ENCODE peak calls at places on chromosomes 16 and 17, in four cellular contexts. One of them, this sample, is unnamed.

GRCh38 chr17:38731526-38732294 is 1.6 kb downstream of the CISD3 start:
- DNase-seq in endothelial cell of umbilical vein: no peak
- DNase-seq in spleen: no peak
- DNase-seq in A549: no peak
- DNase-seq in this sample: no peak

GRCh38 chr16:8714143-8714542 is 39.7 kb downstream of the ABAT start:
- DNase-seq in endothelial cell of umbilical vein: no peak
- DNase-seq in spleen: no peak
- DNase-seq in A549: no peak
- DNase-seq in this sample: no peak

GRCh38 chr17:48013876-48014602 is 23.6 kb downstream of the COPZ2 start:
- DNase-seq in endothelial cell of umbilical vein: no peak
- DNase-seq in spleen: peak; percentile 54
- DNase-seq in A549: no peak
- DNase-seq in this sample: no peak

GRCh38 chr16:8928467-8928957 is 35.2 kb downstream of the USP7 start:
- DNase-seq in endothelial cell of umbilical vein: no peak
- DNase-seq in spleen: no peak
- DNase-seq in A549: no peak
- DNase-seq in this sample: no peak

GRCh38 chr16:22265351-22265750 is 31.9 kb upstream of the POLR3E start:
- DNase-seq in endothelial cell of umbilical vein: no peak
- DNase-seq in spleen: no peak
- DNase-seq in A549: no peak
- DNase-seq in this sample: no peak

GRCh38 chr17:82863941-82864720 is 24.3 kb upstream of the ZNF750 start:
- DNase-seq in endothelial cell of umbilical vein: peak; percentile 40
- DNase-seq in spleen: peak; percentile 89
- DNase-seq in A549: no peak
- DNase-seq in this sample: no peak

GRCh38 chr17:12088035-12088434 is 67.4 kb downstream of the MAP2K4 start:
- DNase-seq in endothelial cell of umbilical vein: no peak
- DNase-seq in spleen: no peak
- DNase-seq in A549: no peak
- DNase-seq in this sample: no peak

GRCh38 chr17:38724337-38724988 is 5.7 kb upstream of the CISD3 start:
- DNase-seq in endothelial cell of umbilical vein: peak; percentile 50
- DNase-seq in spleen: peak; percentile 85
- DNase-seq in A549: no peak
- DNase-seq in this sample: peak; percentile 72

GRCh38 chr16:88803264-88803987 is at the start of gene CDT1:
- DNase-seq in endothelial cell of umbilical vein: peak; percentile 76
- DNase-seq in spleen: peak; percentile 95
- DNase-seq in A549: peak; percentile 96
- DNase-seq in this sample: peak; percentile 73

GRCh38 chr17:39753514-39754160 is 15.9 kb downstream of the GRB7 start:
- DNase-seq in endothelial cell of umbilical vein: no peak
- DNase-seq in spleen: peak; percentile 95
- DNase-seq in A549: no peak
- DNase-seq in this sample: peak; percentile 53

GRCh38 chr17:55816532-55817272 is 65.9 kb downstream of the PCTP start:
- DNase-seq in endothelial cell of umbilical vein: no peak
- DNase-seq in spleen: no peak
- DNase-seq in A549: no peak
- DNase-seq in this sample: no peak

GRCh38 chr17:55811536-55811935 is 60.7 kb downstream of the PCTP start:
- DNase-seq in endothelial cell of umbilical vein: no peak
- DNase-seq in spleen: no peak
- DNase-seq in A549: no peak
- DNase-seq in this sample: no peak

GRCh38 chr17:55814377-55814776 is 63.5 kb downstream of the PCTP start:
- DNase-seq in endothelial cell of umbilical vein: peak; percentile 61
- DNase-seq in spleen: no peak
- DNase-seq in A549: no peak
- DNase-seq in this sample: no peak

GRCh38 chr17:55812323-55812722 is 61.5 kb downstream of the PCTP start:
- DNase-seq in endothelial cell of umbilical vein: no peak
- DNase-seq in spleen: no peak
- DNase-seq in A549: no peak
- DNase-seq in this sample: no peak

DNA sequence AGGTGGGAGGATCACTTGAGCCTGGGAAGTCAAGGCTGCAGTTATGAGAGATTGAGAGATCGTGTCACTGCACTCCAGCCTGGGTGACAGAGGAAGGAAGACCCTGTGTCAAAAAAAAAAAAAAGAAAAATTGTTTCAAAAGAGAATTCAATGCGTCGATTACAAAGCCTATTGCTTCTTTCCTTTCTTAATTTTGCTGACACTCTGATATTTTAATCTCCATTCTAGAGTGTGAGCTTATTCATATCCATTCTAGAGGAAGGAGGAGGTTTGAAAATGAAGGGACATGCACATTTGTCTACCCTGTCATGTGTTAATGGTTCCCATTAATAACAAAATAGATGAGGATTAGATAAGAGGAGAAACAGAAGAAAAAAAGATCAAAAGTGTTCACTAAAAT is 63.1 kb downstream of the PCTP start:
- DNase-seq in endothelial cell of umbilical vein: peak; percentile 5
- DNase-seq in spleen: no peak
- DNase-seq in A549: no peak
- DNase-seq in this sample: no peak
- TF ChIP-seq CTCF in endothelial cell of umbilical vein: no peak
- TF ChIP-seq CTCF in spleen: no peak
- TF ChIP-seq CTCF in A549: no peak
- TF ChIP-seq CTCF in this sample: no peak

DNA sequence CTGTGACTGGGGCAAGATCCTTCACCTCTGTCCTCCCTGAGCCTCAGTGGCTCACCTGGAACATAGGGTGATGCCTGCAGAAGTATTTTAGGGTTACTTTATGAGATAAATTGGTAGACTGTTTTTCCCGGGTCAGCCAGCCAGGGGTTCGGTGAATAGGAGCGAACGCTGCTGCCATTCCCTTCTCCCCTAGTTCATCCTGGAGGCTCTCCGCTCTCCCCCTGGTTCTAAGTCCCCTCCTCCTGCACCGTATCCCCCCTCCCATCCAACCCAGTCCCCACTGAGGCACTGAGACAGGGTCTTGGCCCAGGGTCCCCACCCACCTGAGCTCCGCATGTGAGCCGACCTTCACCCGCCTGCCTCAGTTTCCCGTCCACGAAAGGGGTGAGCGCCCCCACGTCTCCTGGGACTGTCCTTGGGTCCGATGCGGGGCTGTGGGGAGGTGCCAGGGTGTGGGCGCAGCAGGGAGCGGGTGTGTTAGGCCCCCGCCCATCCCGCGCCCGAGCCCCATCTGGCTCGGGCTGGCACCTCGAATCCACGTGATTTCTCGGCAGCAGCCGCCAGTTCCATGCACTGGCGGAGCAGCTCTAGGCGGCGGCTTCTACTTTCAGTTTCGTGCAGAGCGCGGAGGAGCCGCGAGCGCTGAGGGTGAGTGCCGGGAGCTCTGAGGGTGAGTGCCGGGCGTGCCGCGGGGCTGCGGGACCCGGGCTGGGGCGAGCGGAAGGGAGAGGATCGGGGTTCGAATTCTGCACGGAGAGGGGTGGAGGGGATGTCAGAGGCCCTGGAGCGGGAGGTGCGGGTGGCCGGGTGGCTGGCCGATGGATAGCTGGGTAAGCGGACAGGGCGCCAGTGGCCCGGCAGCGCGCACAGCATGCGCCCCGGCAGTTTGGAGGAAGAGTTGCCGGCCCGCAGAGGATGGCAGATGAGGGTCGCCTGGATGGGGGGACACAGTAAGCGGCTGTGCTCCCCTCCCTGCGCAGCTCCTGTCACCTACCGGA is at the start of gene NLRC5:
- DNase-seq in endothelial cell of umbilical vein: peak; percentile 82
- DNase-seq in spleen: peak; percentile 98
- DNase-seq in A549: peak; percentile 86
- DNase-seq in this sample: peak; percentile 87
- TF ChIP-seq POLR2A in endothelial cell of umbilical vein: peak; percentile 44
- TF ChIP-seq POLR2A in spleen: peak; percentile 83
- TF ChIP-seq POLR2A in A549: no peak
- TF ChIP-seq POLR2A in this sample: no peak

GRCh38 chr16:53826658-53827057 is 122.7 kb downstream of the FTO start:
- DNase-seq in endothelial cell of umbilical vein: no peak
- DNase-seq in spleen: no peak
- DNase-seq in A549: no peak
- DNase-seq in this sample: no peak

GRCh38 chr16:53821487-53821886 is 117.5 kb downstream of the FTO start:
- DNase-seq in endothelial cell of umbilical vein: no peak
- DNase-seq in spleen: no peak
- DNase-seq in A549: no peak
- DNase-seq in this sample: no peak

GRCh38 chr16:53827741-53828140 is 123.8 kb downstream of the FTO start:
- DNase-seq in endothelial cell of umbilical vein: no peak
- DNase-seq in spleen: no peak
- DNase-seq in A549: no peak
- DNase-seq in this sample: no peak

GRCh38 chr16:53821957-53822625 is 118.1 kb downstream of the FTO start:
- DNase-seq in endothelial cell of umbilical vein: no peak
- DNase-seq in spleen: no peak
- DNase-seq in A549: peak; percentile 16
- DNase-seq in this sample: no peak

GRCh38 chr16:53822936-53823529 is 119.1 kb downstream of the FTO start:
- DNase-seq in endothelial cell of umbilical vein: peak; percentile 46
- DNase-seq in spleen: no peak
- DNase-seq in A549: no peak
- DNase-seq in this sample: no peak
- H3K4me3 ChIP-seq in endothelial cell of umbilical vein: no peak overlapping the region
- H3K4me3 ChIP-seq in spleen: no peak overlapping the region
- H3K4me3 ChIP-seq in A549: no peak overlapping the region
- H3K4me3 ChIP-seq in this sample: no peak overlapping the region

DNA sequence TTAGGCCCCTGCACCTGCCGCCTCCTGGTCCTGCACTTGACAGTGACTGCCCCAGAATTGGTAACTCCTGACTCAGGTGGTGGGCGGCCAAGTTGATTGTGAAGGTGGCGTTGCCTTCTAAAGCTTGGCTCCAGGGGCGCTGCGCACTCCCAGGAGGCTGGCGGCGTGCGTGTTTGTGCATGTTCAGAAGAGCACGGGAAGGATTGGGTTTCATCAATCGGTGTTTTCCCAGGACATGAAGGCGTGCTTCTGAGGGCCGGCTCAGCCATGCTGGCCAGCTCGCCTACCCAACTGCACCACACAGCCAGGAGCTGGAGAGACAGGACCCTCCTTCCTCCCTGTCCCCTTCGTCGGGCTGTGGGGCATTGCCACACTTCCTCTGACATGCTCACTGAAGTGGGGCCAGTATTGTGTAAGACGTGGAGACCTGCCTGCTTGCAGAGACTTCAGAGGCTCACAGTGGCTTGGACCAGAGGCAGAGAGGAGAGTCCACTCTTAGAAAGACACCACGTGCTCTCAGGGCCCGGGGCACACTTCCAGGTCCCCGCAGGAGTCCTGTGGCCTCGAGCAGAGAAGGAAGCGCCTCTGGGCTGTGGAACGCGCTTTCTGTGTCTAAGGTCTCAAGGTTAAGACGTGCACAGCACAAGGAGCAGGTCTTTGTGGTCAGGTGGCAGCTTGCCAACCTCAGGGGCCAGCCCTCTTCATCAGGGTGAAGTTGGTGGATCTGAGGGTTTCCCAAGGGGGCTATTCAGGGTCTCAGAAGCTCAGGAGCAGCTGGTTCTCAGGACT is 2.8 kb downstream of the RAB40C start:
- DNase-seq in endothelial cell of umbilical vein: no peak
- DNase-seq in spleen: peak; percentile 84
- DNase-seq in A549: no peak
- DNase-seq in this sample: peak; percentile 69
- TF ChIP-seq CTCF in endothelial cell of umbilical vein: no peak
- TF ChIP-seq CTCF in spleen: no peak
- TF ChIP-seq CTCF in A549: no peak
- TF ChIP-seq CTCF in this sample: no peak

GRCh38 chr17:81486174-81486810 is 26.3 kb downstream of the ACTG1 start:
- DNase-seq in endothelial cell of umbilical vein: peak; percentile 59
- DNase-seq in spleen: no peak
- DNase-seq in A549: no peak
- DNase-seq in this sample: no peak

GRCh38 chr17:81483085-81483861 is 29.3 kb downstream of the ACTG1 start:
- DNase-seq in endothelial cell of umbilical vein: no peak
- DNase-seq in spleen: peak; percentile 92
- DNase-seq in A549: no peak
- DNase-seq in this sample: no peak

GRCh38 chr17:81483862-81484194 is 28.8 kb downstream of the ACTG1 start:
- DNase-seq in endothelial cell of umbilical vein: no peak
- DNase-seq in spleen: no peak
- DNase-seq in A549: no peak
- DNase-seq in this sample: no peak

GRCh38 chr17:81482673-81483072 is 29.9 kb downstream of the ACTG1 start:
- DNase-seq in endothelial cell of umbilical vein: no peak
- DNase-seq in spleen: no peak
- DNase-seq in A549: no peak
- DNase-seq in this sample: no peak

DNA sequence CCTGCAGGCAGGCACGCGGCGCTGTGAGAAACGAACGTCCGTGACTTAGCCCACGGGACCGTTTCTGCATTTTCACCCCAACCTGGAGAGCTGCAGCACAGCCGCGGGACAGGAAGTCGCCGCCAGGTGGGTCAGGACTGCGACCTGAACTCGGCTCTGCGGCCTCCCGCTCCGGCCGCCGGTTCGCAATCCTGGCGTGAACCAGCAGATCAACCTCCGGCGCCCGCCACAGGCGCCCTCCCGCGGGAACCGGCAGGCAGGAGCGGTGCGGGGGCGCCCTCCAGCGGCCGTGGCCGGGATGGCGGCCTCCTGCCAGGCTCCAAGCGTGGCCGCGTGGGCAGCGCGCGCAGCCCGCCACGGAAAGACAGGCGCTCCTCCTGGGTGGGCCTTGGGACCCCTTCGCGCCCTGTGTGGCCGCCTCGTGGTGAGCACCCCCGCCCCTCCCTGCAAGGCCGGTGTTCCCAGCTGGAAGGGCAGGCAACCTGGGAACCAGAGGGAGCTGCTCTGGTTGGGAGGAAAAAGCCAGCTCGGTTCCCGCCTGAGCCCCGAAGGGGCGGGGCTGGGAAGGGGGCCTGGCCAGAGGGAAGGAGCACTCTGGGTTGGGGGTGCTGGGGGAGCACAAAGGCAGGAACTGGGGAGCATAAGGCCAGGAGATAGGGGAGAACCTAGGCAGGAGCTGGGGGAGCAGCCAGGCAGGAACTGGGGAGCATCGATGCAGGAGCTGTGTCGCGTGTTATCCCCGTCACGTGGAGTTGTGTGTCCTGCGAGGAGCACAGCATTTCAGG is 28.2 kb downstream of the ACTG1 start:
- DNase-seq in endothelial cell of umbilical vein: peak; percentile 68
- DNase-seq in spleen: peak; percentile 98
- DNase-seq in A549: peak; percentile 80
- DNase-seq in this sample: peak; percentile 92
- TF ChIP-seq POLR2A in endothelial cell of umbilical vein: no peak
- TF ChIP-seq POLR2A in spleen: no peak
- TF ChIP-seq POLR2A in A549: peak; percentile 21
- TF ChIP-seq POLR2A in this sample: no peak

This sample was measured in testis.